ENCODE peak calls at places on chromosomes 1 and 21, in five cellular contexts. X is endothelial cell, W is H7, A is left cardiac atrium, N is AG09319. J is an unnamed sample.

GRCh38 chr1:167648978-167649752 is 19.1 kb downstream of the RCSD1 start:
- DNase-seq in N (no peak), A (peak), X (no peak), W (peak), J (peak)

GRCh38 chr1:109425391-109425790 is 857 bp downstream of the PSMA5 start:
- DNase-seq in A (no peak), X (no peak), N (no peak), W (no peak), J (no peak)

GRCh38 chr1:224497714-224498573 is 63.3 kb upstream of the WDR26 start:
- DNase-seq in W (no peak), X (no peak), N (no peak), A (peak), J (peak)

GRCh38 chr1:243942196-243943150 is 92.4 kb upstream of the AKT3 start:
- DNase-seq in W (no peak), A (no peak), N (no peak), X (no peak), J (no peak)

GRCh38 chr21:45322960-45323461 is 35.3 kb upstream of the POFUT2 start:
- DNase-seq in A (peak), X (no peak), N (no peak), W (peak), J (no peak)

GRCh38 chr1:28508435-28508754 is 2.6 kb downstream of the RCC1 start:
- DNase-seq in N (no peak), X (no peak), W (no peak), A (no peak), J (no peak)

GRCh38 chr1:155177918-155178281 is 4.3 kb downstream of the TRIM46 start:
- DNase-seq in W (peak), X (no peak), A (no peak), N (no peak), J (peak)

GRCh38 chr1:200673952-200674823 is 4.5 kb upstream of the DDX59 start:
- DNase-seq in W (no peak), X (no peak), A (no peak), N (no peak), J (no peak)

GRCh38 chr1:224609333-224609732 is 6.8 kb upstream of the CNIH3 start:
- DNase-seq in A (no peak), N (no peak), X (no peak), W (no peak), J (no peak)

GRCh38 chr1:154190550-154190949 is 1.4 kb downstream of the TPM3 start:
- DNase-seq in W (no peak), X (no peak), N (no peak), A (no peak), J (no peak)

GRCh38 chr21:33140288-33140687 is 70.3 kb downstream of the OLIG1 start:
- DNase-seq in N (no peak), W (no peak), A (no peak), X (no peak), J (no peak)

GRCh38 chr1:75937034-75937433 is 4.8 kb upstream of the ASB17 start:
- DNase-seq in N (no peak), X (no peak), W (no peak), A (no peak), J (no peak)

GRCh38 chr1:93434987-93435386 is 12.9 kb upstream of the FNBP1L start:
- DNase-seq in X (no peak), A (no peak), N (no peak), W (no peak), J (no peak)

GRCh38 chr1:43614211-43614610 is 35.7 kb upstream of the KDM4A start:
- DNase-seq in A (no peak), N (no peak), W (no peak), X (no peak), J (no peak)

GRCh38 chr1:21325231-21325718 is 35.0 kb upstream of the ECE1 start:
- DNase-seq in X (no peak), A (no peak), N (no peak), W (peak), J (peak)

GRCh38 chr1:36532810-36533401 is 50.2 kb upstream of the CSF3R start:
- DNase-seq in N (no peak), W (no peak), X (no peak), A (no peak), J (no peak)

GRCh38 chr1:234368320-234369032 is 4.8 kb upstream of the COA6 start:
- DNase-seq in A (no peak), W (no peak), X (no peak), N (no peak), J (no peak)

GRCh38 chr1:193979219-193979618 is 792.8 kb upstream of the B3GALT2 start:
- DNase-seq in A (no peak), N (no peak), X (no peak), W (no peak), J (no peak)

GRCh38 chr1:3454811-3455618 is 550 bp downstream of the ARHGEF16 start:
- DNase-seq in N (no peak), A (peak), W (peak), X (peak), J (peak)

GRCh38 chr21:34843562-34843961 is 174.8 kb downstream of the CLIC6 start:
- DNase-seq in N (no peak), X (no peak), W (no peak), A (no peak), J (no peak)

GRCh38 chr1:31248276-31248675 is 8.6 kb upstream of the NKAIN1 start:
- DNase-seq in N (no peak), X (no peak), A (no peak), W (no peak), J (peak)

GRCh38 chr1:201890223-201890622 is 1.5 kb downstream of the SHISA4 start:
- DNase-seq in N (no peak), X (no peak), W (peak), A (no peak), J (no peak)

GRCh38 chr1:156081174-156082110 is 823 bp downstream of the MEX3A start:
- DNase-seq in N (no peak), X (no peak), A (peak), W (peak), J (no peak)

GRCh38 chr1:19743793-19744192 is 55.9 kb downstream of the TMCO4 start:
- DNase-seq in X (no peak), A (no peak), N (no peak), W (no peak), J (no peak)

GRCh38 chr1:22174446-22174845 is 31.5 kb upstream of the WNT4 start:
- DNase-seq in N (no peak), W (peak), A (no peak), X (no peak), J (no peak)

GRCh38 chr21:46425566-46425965 is 33.1 kb upstream of the DIP2A start:
- DNase-seq in A (no peak), W (peak), X (no peak), N (no peak), J (no peak)

GRCh38 chr1:207810173-207810572 is 58.3 kb downstream of the CD46 start:
- DNase-seq in W (no peak), N (no peak), X (no peak), A (no peak), J (no peak)

GRCh38 chr1:25140073-25140797 is 92.1 kb downstream of the SYF2 start:
- DNase-seq in A (no peak), N (no peak), W (peak), X (no peak), J (no peak)

GRCh38 chr1:246404078-246404477 is 103.0 kb downstream of the SMYD3 start:
- DNase-seq in A (no peak), W (no peak), N (no peak), X (no peak), J (no peak)

GRCh38 chr1:222918746-222919477 is 104.1 kb downstream of the DISP1 start:
- DNase-seq in W (no peak), X (no peak), A (no peak), N (peak), J (no peak)

GRCh38 chr1:207077470-207078377 is 10.9 kb upstream of the C4BPB start:
- DNase-seq in A (no peak), N (peak), X (peak), W (peak), J (peak)

GRCh38 chr1:173202430-173203145 is 4.5 kb downstream of the TNFSF4 start:
- DNase-seq in X (peak), W (no peak), N (peak), A (no peak), J (peak)

GRCh38 chr21:38986460-38987395 is 181.0 kb downstream of the ETS2 start:
- DNase-seq in X (no peak), A (no peak), W (no peak), N (no peak), J (no peak)

GRCh38 chr1:151175910-151176309 is at the start of gene TMOD4:
- DNase-seq in A (no peak), W (peak), X (no peak), N (no peak), J (no peak)

GRCh38 chr1:245999697-246000637 is 507.1 kb downstream of the SMYD3 start:
- DNase-seq in N (no peak), X (no peak), A (no peak), W (no peak), J (no peak)

GRCh38 chr1:10856253-10856683 is 59.8 kb upstream of the CASZ1 start:
- DNase-seq in X (no peak), W (no peak), N (no peak), A (no peak), J (no peak)

GRCh38 chr1:78843111-78843908 is 163.2 kb downstream of the ADGRL4 start:
- DNase-seq in X (no peak), N (no peak), A (no peak), W (no peak), J (no peak)

GRCh38 chr1:111948209-111949131 is 41.0 kb downstream of the KCND3 start:
- DNase-seq in W (peak), N (no peak), X (no peak), A (peak), J (peak)

GRCh38 chr1:156413310-156414246 is 44.6 kb downstream of the RHBG start:
- DNase-seq in X (no peak), A (no peak), W (peak), N (no peak), J (no peak)